ENCODE peak calls at places on chromosomes 1 and 21, in eight cellular contexts. Y, L, I, S, N, P, V and K are unnamed samples. For H3K9me3 and H3K27me3, the result is how much of the 10 kb centered on the place peaks cover.

GRCh38 chr1:17587693-17588047 is 48.2 kb downstream of the ARHGEF10L start:
- DNase-seq in Y (peak), L (no peak), I (peak), S (peak), N (no peak), P (peak), V (no peak), K (no peak)

GRCh38 chr1:183778006-183778405 is 26.9 kb upstream of the RGL1 start:
- DNase-seq in Y (no peak), L (no peak), I (peak), S (peak), N (no peak), P (no peak), V (no peak), K (no peak)

GRCh38 chr1:222347627-222348026 is 200.3 kb downstream of the HHIPL2 start:
- DNase-seq in Y (no peak), L (no peak), I (no peak), S (no peak), N (no peak), P (no peak), V (no peak), K (no peak)

GRCh38 chr21:37862536-37862935 is 53.7 kb downstream of the KCNJ6 start:
- DNase-seq in Y (no peak), L (no peak), I (peak), S (peak), N (no peak), P (peak), V (no peak), K (no peak)

GRCh38 chr21:46352156-46352499 is 28.2 kb downstream of the PCNT start:
- DNase-seq in Y (no peak), L (no peak), I (no peak), S (no peak), N (no peak), P (no peak), V (no peak), K (no peak)

GRCh38 chr1:208291923-208292711 is 47.9 kb upstream of the PLXNA2 start:
- DNase-seq in Y (no peak), L (no peak), I (no peak), S (peak), N (no peak), P (no peak), V (no peak), K (no peak)

GRCh38 chr1:2801535-2802291 is at the start of gene TTC34:
- DNase-seq in Y (no peak), L (peak), I (no peak), S (peak), N (peak), P (peak), V (no peak), K (no peak)

GRCh38 chr21:45740491-45741357 is 97.2 kb downstream of the PCBP3 start:
- DNase-seq in Y (no peak), L (no peak), I (no peak), S (peak), N (no peak), P (no peak), V (no peak), K (no peak)

GRCh38 chr21:43590220-43590619 is 69.1 kb downstream of the HSF2BP start:
- DNase-seq in Y (no peak), L (no peak), I (no peak), S (no peak), N (no peak), P (no peak), V (no peak), K (no peak)

GRCh38 chr1:204711103-204711946 is 25.8 kb upstream of the LRRN2 start:
- DNase-seq in Y (no peak), L (no peak), I (no peak), S (no peak), N (peak), P (no peak), V (no peak), K (no peak)

GRCh38 chr1:86957206-86957605 is 42.8 kb downstream of the HS2ST1 start:
- DNase-seq in Y (no peak), L (no peak), I (peak), S (peak), N (no peak), P (no peak), V (no peak), K (no peak)

GRCh38 chr1:94654031-94654430 is 112.5 kb upstream of the F3 start:
- DNase-seq in Y (peak), L (no peak), I (peak), S (no peak), N (no peak), P (peak), V (no peak), K (no peak)

GRCh38 chr21:45992311-45993209 is 11.0 kb downstream of the COL6A1 start:
- DNase-seq in Y (peak), L (peak), I (no peak), S (no peak), N (no peak), P (no peak), V (peak), K (no peak)

GRCh38 chr1:57440096-57440495 is 16.2 kb upstream of the DAB1 start:
- DNase-seq in Y (no peak), L (no peak), I (no peak), S (no peak), N (no peak), P (no peak), V (no peak), K (no peak)

GRCh38 chr21:28066051-28066450 is 926.6 kb downstream of the LTN1 start:
- DNase-seq in Y (no peak), L (no peak), I (peak), S (peak), N (no peak), P (peak), V (no peak), K (no peak)

GRCh38 chr1:153466908-153467307 is 6.5 kb upstream of the S100A7 start:
- DNase-seq in Y (no peak), L (no peak), I (peak), S (no peak), N (no peak), P (no peak), V (no peak), K (no peak)

GRCh38 chr1:187306671-187307415 is 478.1 kb downstream of the PLA2G4A start:
- DNase-seq in Y (no peak), L (no peak), I (no peak), S (no peak), N (no peak), P (peak), V (no peak), K (no peak)

GRCh38 chr1:6235302-6235680 is 473 bp downstream of the ICMT start:
- DNase-seq in Y (no peak), L (no peak), I (no peak), S (no peak), N (peak), P (no peak), V (no peak), K (no peak)

GRCh38 chr1:233391338-233391737 is 63.8 kb downstream of the MAP3K21 start:
- DNase-seq in Y (no peak), L (no peak), I (no peak), S (no peak), N (no peak), P (no peak), V (no peak), K (no peak)

GRCh38 chr1:240312872-240313271 is 221.2 kb downstream of the FMN2 start:
- DNase-seq in Y (no peak), L (no peak), I (peak), S (peak), N (no peak), P (peak), V (no peak), K (peak)

GRCh38 chr1:21335750-21336168 is 45.5 kb upstream of the ECE1 start:
- DNase-seq in Y (no peak), L (no peak), I (no peak), S (no peak), N (no peak), P (peak), V (no peak), K (no peak)

GRCh38 chr21:41171210-41171609 is 3.2 kb downstream of the BACE2 start:
- DNase-seq in Y (peak), L (peak), I (no peak), S (no peak), N (no peak), P (peak), V (no peak), K (no peak)

GRCh38 chr1:59604191-59604590 is 210.6 kb upstream of the HOOK1 start:
- DNase-seq in Y (no peak), L (no peak), I (peak), S (no peak), N (no peak), P (no peak), V (no peak), K (no peak)

GRCh38 chr1:67544921-67545320 is 114.7 kb upstream of the SERBP1 start:
- DNase-seq in Y (no peak), L (no peak), I (peak), S (no peak), N (no peak), P (peak), V (no peak), K (no peak)

GRCh38 chr1:235073968-235074334 is 54.7 kb downstream of the TOMM20 start:
- DNase-seq in Y (peak), L (no peak), I (no peak), S (no peak), N (no peak), P (no peak), V (no peak), K (no peak)

GRCh38 chr1:168628807-168629206 is 52.4 kb downstream of the XCL1 start:
- DNase-seq in Y (no peak), L (no peak), I (peak), S (peak), N (no peak), P (peak), V (no peak), K (no peak)

GRCh38 chr1:155093938-155094621 is 15.4 kb downstream of the EFNA3 start:
- DNase-seq in Y (no peak), L (no peak), I (peak), S (peak), N (peak), P (peak), V (no peak), K (no peak)

GRCh38 chr1:210347112-210347511 is 18.4 kb downstream of the HHAT start:
- DNase-seq in Y (no peak), L (no peak), I (no peak), S (no peak), N (no peak), P (no peak), V (no peak), K (no peak)

GRCh38 chr1:192600264-192600663 is 24.7 kb downstream of the RGS1 start:
- DNase-seq in Y (no peak), L (no peak), I (no peak), S (no peak), N (no peak), P (no peak), V (no peak), K (no peak)

GRCh38 chr21:32719085-32719484 is 8.7 kb downstream of the SYNJ1 start:
- DNase-seq in Y (no peak), L (no peak), I (no peak), S (no peak), N (no peak), P (no peak), V (no peak), K (no peak)

GRCh38 chr1:36802018-36802417 is 232.3 kb downstream of the GRIK3 start:
- DNase-seq in Y (no peak), L (no peak), I (no peak), S (no peak), N (no peak), P (no peak), V (no peak), K (no peak)

GRCh38 chr1:22888320-22889075 is 84.2 kb downstream of the LACTBL1 start:
- DNase-seq in Y (no peak), L (no peak), I (peak), S (peak), N (no peak), P (peak), V (no peak), K (no peak)

GRCh38 chr1:159341736-159342135 is 39.6 kb downstream of the FCER1A start:
- DNase-seq in Y (no peak), L (no peak), I (no peak), S (no peak), N (no peak), P (no peak), V (no peak), K (no peak)

GRCh38 chr1:77370588-77371306 is 88.9 kb downstream of the AK5 start:
- DNase-seq in Y (no peak), L (no peak), I (peak), S (peak), N (no peak), P (peak), V (no peak), K (peak)

GRCh38 chr1:11692899-11693590 is 1.5 kb downstream of the DRAXIN start:
- DNase-seq in Y (peak), L (peak), I (peak), S (peak), N (peak), P (peak), V (peak), K (no peak)

GRCh38 chr21:46191257-46191685 is 7.0 kb upstream of the SPATC1L start:
- DNase-seq in Y (peak), L (peak), I (peak), S (peak), N (peak), P (peak), V (no peak), K (peak)

GRCh38 chr1:184801503-184801902 is 46.8 kb upstream of the EDEM3 start:
- DNase-seq in Y (no peak), L (peak), I (peak), S (peak), N (no peak), P (peak), V (no peak), K (peak)

GRCh38 chr1:39509360-39510009 is 18.0 kb downstream of the BMP8A start:
- DNase-seq in Y (no peak), L (peak), I (peak), S (peak), N (no peak), P (no peak), V (no peak), K (no peak)

GRCh38 chr1:185207178-185207577 is 50.2 kb downstream of the SWT1 start:
- DNase-seq in Y (no peak), L (no peak), I (no peak), S (no peak), N (peak), P (no peak), V (no peak), K (no peak)

DNA sequence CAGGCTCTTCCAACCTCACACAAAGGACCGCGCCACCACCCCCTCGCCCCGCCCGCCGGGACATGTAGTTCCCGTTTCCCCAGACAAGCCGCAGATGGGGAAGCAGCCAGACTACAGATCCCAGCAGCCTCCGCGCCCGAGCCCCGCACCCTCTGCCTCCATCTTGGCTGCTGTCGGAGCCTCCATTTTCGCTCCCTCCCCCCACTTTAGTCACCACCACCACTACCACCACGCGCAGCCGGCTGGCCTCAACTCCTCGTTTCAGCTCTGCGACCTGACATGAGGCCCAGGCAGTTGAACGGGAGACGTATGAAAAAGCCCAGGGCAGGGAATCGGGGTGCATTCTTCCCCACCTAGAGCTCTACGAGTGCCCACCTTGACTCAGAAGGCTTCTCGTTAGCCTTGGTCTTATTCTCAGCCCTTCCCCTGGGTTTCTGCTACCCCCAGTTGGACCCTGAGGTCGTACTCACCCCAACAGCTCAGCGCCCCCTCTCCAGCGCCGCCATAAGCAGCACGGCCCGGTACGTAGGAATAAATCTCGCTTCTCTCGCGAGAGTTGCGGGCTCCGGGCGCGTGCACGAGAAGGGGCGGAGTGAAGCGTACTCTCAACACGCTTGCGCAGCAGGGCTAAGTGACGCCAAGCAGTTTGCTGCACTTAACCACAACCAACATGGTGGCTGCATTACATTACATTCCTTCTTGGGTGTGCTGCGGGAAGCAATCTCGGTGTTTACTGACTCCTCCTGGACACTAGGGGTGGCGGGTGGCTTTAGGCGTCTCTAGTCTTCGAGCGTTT is at the start of gene CSDE1:
- DNase-seq in Y (peak), L (peak), I (peak), S (peak), N (peak), P (peak), V (peak), K (peak)
- TF ChIP-seq CTCF in Y (peak), L (peak), I (peak), S (peak), N (peak), P (peak), V (peak), K (peak)

GRCh38 chr1:188499690-188500089 is 1670.9 kb downstream of the PLA2G4A start:
- DNase-seq in Y (no peak), L (no peak), I (peak), S (no peak), N (no peak), P (no peak), V (no peak), K (no peak)
- H3K9me3 ChIP-seq in Y (under half), L (under half), I (under half), S (under half), N (under half), P (under half), V (under half), K (under half)

GRCh38 chr1:29529677-29530278 is 293.5 kb downstream of the PTPRU start:
- DNase-seq in Y (no peak), L (no peak), I (no peak), S (no peak), N (no peak), P (no peak), V (no peak), K (no peak)
- H3K27me3 ChIP-seq in Y (under half), L (under half), I (under half), S (under half), N (under half), P (under half), V (under half), K (under half)

GRCh38 chr1:110150330-110151174 is at the start of gene SLC6A17:
- DNase-seq in Y (no peak), L (peak), I (peak), S (peak), N (no peak), P (no peak), V (no peak), K (no peak)

GRCh38 chr1:110152133-110152785 is 2.0 kb downstream of the SLC6A17 start:
- DNase-seq in Y (no peak), L (no peak), I (peak), S (no peak), N (no peak), P (peak), V (no peak), K (no peak)

GRCh38 chr1:110148961-110149360 is 1.3 kb upstream of the SLC6A17 start:
- DNase-seq in Y (no peak), L (no peak), I (peak), S (no peak), N (peak), P (peak), V (no peak), K (no peak)

GRCh38 chr1:110153407-110153950 is 3.2 kb downstream of the SLC6A17 start:
- DNase-seq in Y (no peak), L (no peak), I (no peak), S (no peak), N (no peak), P (no peak), V (no peak), K (no peak)

DNA sequence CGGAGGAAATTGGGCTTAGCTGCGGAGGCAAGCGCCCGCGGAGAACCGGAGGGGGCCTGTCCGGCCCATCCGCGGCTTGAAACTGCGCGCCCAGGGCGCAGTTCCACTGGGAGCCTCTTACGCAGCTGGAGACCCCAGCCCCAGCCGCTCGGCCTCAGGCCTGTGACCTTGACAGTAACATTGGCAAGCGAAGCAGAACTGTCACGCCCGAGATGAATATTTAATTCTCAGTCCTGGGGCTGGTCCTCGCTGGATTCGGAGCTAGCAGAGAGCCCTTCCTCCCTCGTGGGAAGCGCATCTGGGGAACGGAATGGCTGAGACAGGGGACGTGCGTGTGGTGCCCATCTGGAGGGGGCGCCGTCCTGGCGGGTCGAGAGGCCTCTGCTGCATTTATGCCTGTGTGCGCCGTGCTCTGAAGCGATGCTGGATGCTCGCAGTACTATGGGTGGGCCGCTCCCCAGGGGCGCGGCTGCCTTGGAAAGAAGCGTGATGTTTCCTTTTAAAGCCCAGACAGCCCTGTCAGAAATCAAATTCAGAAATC is 951 bp downstream of the SLC6A17 start:
- DNase-seq in Y (no peak), L (no peak), I (no peak), S (no peak), N (no peak), P (no peak), V (no peak), K (no peak)
- TF ChIP-seq CTCF in Y (no peak), L (no peak), I (no peak), S (no peak), N (no peak), P (no peak), V (no peak), K (no peak)

DNA sequence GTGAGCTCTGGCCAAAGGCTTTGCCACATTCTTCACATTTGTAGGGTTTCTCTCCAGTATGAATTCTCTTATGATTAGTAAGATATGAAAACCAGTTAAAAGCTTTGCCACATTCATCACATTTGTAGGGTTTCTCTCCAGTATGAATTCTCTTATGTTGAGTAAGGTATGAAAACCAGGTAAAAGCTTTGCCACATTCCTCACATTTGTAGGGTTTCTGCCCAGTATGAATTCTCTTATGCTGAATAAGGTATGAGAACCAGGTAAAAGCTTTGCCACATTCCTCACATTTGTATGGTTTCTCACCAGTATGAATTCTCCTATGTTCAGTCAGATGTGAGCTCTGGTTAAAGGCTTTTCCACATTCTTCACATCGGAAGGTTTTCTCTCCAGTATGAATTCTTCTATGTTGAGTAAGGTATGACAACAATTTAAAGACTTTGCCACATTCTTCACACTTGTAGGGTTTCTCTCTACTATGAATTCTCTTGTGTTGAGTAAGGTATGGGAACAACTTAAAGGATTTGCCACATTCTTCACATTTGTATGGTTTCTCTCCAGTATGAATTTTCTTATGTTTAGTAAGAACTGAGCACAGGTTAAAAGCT is 20.7 kb downstream of the ZNF695 start:
- DNase-seq in Y (no peak), L (no peak), I (no peak), S (no peak), N (no peak), P (peak), V (no peak), K (no peak)
- H3K9me3 ChIP-seq in Y (half or more), L (half or more), I (under half), S (under half), N (under half), P (half or more), V (half or more), K (under half)